ENCODE peak calls at places on chromosome 13, in ten cellular contexts. S is GM12865, M is thoracic aorta, R is epithelial cell of esophagus, E is astrocyte of the spinal cord, O is cardiac muscle cell, U is PC-3, F is dorsolateral prefrontal cortex, A is BJ, J is AG09319. P is an unnamed sample.

GRCh38 chr13:106117035-106117434 is 418.4 kb downstream of the EFNB2 start:
- DNase-seq in R (peak), F (no peak), A (peak), S (no peak), U (peak), J (peak), M (no peak), O (peak), E (peak), P (no peak)

GRCh38 chr13:95535243-95535642 is 17.3 kb upstream of the CLDN10 start:
- DNase-seq in J (no peak), U (peak), S (peak), E (peak), M (no peak), O (no peak), R (peak), F (no peak), A (no peak), P (no peak)

GRCh38 chr13:111652676-111653075 is 332.2 kb downstream of the TEX29 start:
- DNase-seq in U (no peak), S (no peak), O (no peak), E (no peak), R (no peak), A (no peak), F (no peak), M (no peak), J (no peak), P (no peak)

GRCh38 chr13:99265823-99266426 is 7.7 kb upstream of the GPR18 start:
- DNase-seq in S (peak), J (no peak), A (no peak), R (peak), E (peak), U (peak), F (no peak), O (peak), M (no peak), P (no peak)

GRCh38 chr13:35720690-35721554 is 244.4 kb upstream of the MAB21L1 start:
- DNase-seq in R (peak), O (peak), M (no peak), E (peak), A (no peak), J (no peak), U (peak), F (peak), S (peak), P (peak)

GRCh38 chr13:44801990-44802389 is 187.3 kb downstream of the NUFIP1 start:
- DNase-seq in A (peak), R (peak), E (peak), F (no peak), U (peak), O (peak), M (no peak), J (no peak), S (no peak), P (no peak)

GRCh38 chr13:109330941-109331340 is 455.4 kb downstream of the IRS2 start:
- DNase-seq in F (no peak), R (peak), J (no peak), S (no peak), E (peak), U (peak), O (no peak), M (no peak), A (no peak), P (no peak)

GRCh38 chr13:107043016-107043957 is 475.4 kb upstream of the ARGLU1 start:
- DNase-seq in S (no peak), J (no peak), E (peak), A (peak), O (no peak), M (no peak), R (no peak), F (no peak), U (no peak), P (no peak)

GRCh38 chr13:40558656-40559055 is 107.8 kb downstream of the FOXO1 start:
- DNase-seq in E (no peak), S (no peak), R (no peak), U (no peak), O (peak), A (no peak), J (no peak), F (no peak), M (no peak), P (no peak)

GRCh38 chr13:43495732-43496131 is 291.0 kb downstream of the ENOX1 start:
- DNase-seq in R (no peak), E (no peak), U (no peak), S (no peak), F (no peak), O (no peak), J (no peak), M (no peak), A (no peak), P (no peak)

GRCh38 chr13:93959796-93960533 is 519.5 kb downstream of the DCT start:
- DNase-seq in F (no peak), A (no peak), S (no peak), J (no peak), R (no peak), O (peak), E (no peak), M (no peak), U (peak), P (no peak)

GRCh38 chr13:23428183-23428528 is 5.3 kb downstream of the SACS start:
- DNase-seq in F (no peak), R (no peak), E (peak), U (no peak), O (peak), A (no peak), M (no peak), J (no peak), S (no peak), P (no peak)

GRCh38 chr13:42538996-42539395 is 35.0 kb upstream of the TNFSF11 start:
- DNase-seq in U (peak), F (no peak), R (no peak), A (no peak), J (no peak), M (no peak), S (no peak), O (no peak), E (no peak), P (no peak)

GRCh38 chr13:113471844-113472243 is 18.6 kb upstream of the ADPRHL1 start:
- DNase-seq in O (no peak), U (no peak), A (no peak), R (no peak), E (no peak), S (no peak), M (no peak), J (no peak), F (no peak), P (no peak)

GRCh38 chr13:34153428-34154180 is 335.7 kb downstream of the RFC3 start:
- DNase-seq in O (peak), M (no peak), J (no peak), R (no peak), E (no peak), S (no peak), A (no peak), F (no peak), U (no peak), P (no peak)

GRCh38 chr13:114067886-114068722 is 64.3 kb downstream of the RASA3 start:
- DNase-seq in O (no peak), F (no peak), A (no peak), R (no peak), S (peak), M (no peak), E (no peak), U (no peak), J (no peak), P (no peak)

GRCh38 chr13:25137624-25137892 is 34.5 kb downstream of the AMER2 start:
- DNase-seq in M (no peak), O (no peak), E (no peak), R (no peak), S (no peak), J (no peak), A (no peak), U (no peak), F (no peak), P (no peak)

GRCh38 chr13:43648733-43649132 is 138.0 kb downstream of the ENOX1 start:
- DNase-seq in U (no peak), R (no peak), M (no peak), E (no peak), A (no peak), F (no peak), J (no peak), O (peak), S (no peak), P (no peak)

GRCh38 chr13:100213576-100213975 is 124.7 kb downstream of the PCCA start:
- DNase-seq in E (no peak), J (no peak), A (no peak), U (no peak), R (peak), S (no peak), M (no peak), F (no peak), O (no peak), P (no peak)

GRCh38 chr13:42875448-42876269 is 94.3 kb downstream of the FAM216B start:
- DNase-seq in A (no peak), M (no peak), U (no peak), S (peak), O (peak), J (no peak), E (peak), R (no peak), F (no peak), P (no peak)

GRCh38 chr13:42574011-42574410 is at the start of gene TNFSF11:
- DNase-seq in R (peak), S (no peak), U (no peak), A (no peak), J (no peak), M (no peak), E (no peak), O (peak), F (no peak), P (no peak)

GRCh38 chr13:50340566-50341287 is 325.5 kb downstream of the KCNRG start:
- DNase-seq in U (no peak), R (no peak), J (no peak), F (no peak), S (no peak), A (no peak), M (no peak), E (no peak), O (no peak), P (no peak)

GRCh38 chr13:114110091-114110829 is 22.2 kb downstream of the RASA3 start:
- DNase-seq in F (no peak), U (no peak), M (no peak), J (no peak), S (peak), A (no peak), R (no peak), E (peak), O (no peak), P (no peak)

GRCh38 chr13:114059946-114060860 is 72.2 kb downstream of the RASA3 start:
- DNase-seq in R (no peak), U (no peak), M (no peak), F (no peak), E (no peak), J (no peak), A (no peak), S (no peak), O (no peak), P (no peak)

GRCh38 chr13:33379597-33379996 is 94.0 kb upstream of the STARD13 start:
- DNase-seq in A (no peak), J (no peak), O (no peak), M (no peak), F (no peak), E (no peak), U (no peak), R (no peak), S (peak), P (no peak)

GRCh38 chr13:24618219-24618955 is 61.8 kb upstream of the ATP12A start:
- DNase-seq in O (no peak), E (no peak), A (no peak), M (no peak), F (no peak), R (no peak), U (no peak), S (peak), J (no peak), P (no peak)

GRCh38 chr13:113551081-113552000 is 33.2 kb upstream of the TFDP1 start:
- DNase-seq in M (no peak), U (no peak), F (peak), S (no peak), R (no peak), A (no peak), E (no peak), O (no peak), J (no peak), P (no peak)

GRCh38 chr13:73591861-73592260 is 533.1 kb downstream of the KLF5 start:
- DNase-seq in F (no peak), E (no peak), A (no peak), O (no peak), M (no peak), J (no peak), U (no peak), R (no peak), S (no peak), P (no peak)

GRCh38 chr13:106916329-106916728 is 348.4 kb upstream of the ARGLU1 start:
- DNase-seq in J (no peak), A (peak), E (no peak), F (no peak), S (no peak), M (no peak), R (no peak), O (peak), U (no peak), P (no peak)

GRCh38 chr13:55534306-55534705 is 1606.4 kb upstream of the PRR20A start:
- DNase-seq in U (no peak), A (no peak), J (no peak), F (no peak), O (no peak), S (no peak), M (no peak), E (no peak), R (no peak), P (no peak)

GRCh38 chr13:48873081-48873480 is 102.6 kb upstream of the FNDC3A start:
- DNase-seq in S (no peak), U (no peak), J (no peak), E (no peak), M (no peak), F (no peak), A (no peak), O (no peak), R (no peak), P (no peak)

GRCh38 chr13:99555149-99555548 is 53.9 kb downstream of the TM9SF2 start:
- DNase-seq in E (no peak), R (no peak), F (no peak), U (no peak), J (no peak), M (no peak), S (no peak), O (no peak), A (no peak), P (no peak)

GRCh38 chr13:86554066-86554465 is 754.8 kb upstream of the SLITRK6 start:
- DNase-seq in U (no peak), E (no peak), S (no peak), R (no peak), J (no peak), F (no peak), A (no peak), O (no peak), M (no peak), P (no peak)

GRCh38 chr13:99374994-99375805 is 68.0 kb upstream of the GPR183 start:
- DNase-seq in O (no peak), F (no peak), E (no peak), A (no peak), J (no peak), U (no peak), S (peak), R (no peak), M (no peak), P (no peak)

DNA sequence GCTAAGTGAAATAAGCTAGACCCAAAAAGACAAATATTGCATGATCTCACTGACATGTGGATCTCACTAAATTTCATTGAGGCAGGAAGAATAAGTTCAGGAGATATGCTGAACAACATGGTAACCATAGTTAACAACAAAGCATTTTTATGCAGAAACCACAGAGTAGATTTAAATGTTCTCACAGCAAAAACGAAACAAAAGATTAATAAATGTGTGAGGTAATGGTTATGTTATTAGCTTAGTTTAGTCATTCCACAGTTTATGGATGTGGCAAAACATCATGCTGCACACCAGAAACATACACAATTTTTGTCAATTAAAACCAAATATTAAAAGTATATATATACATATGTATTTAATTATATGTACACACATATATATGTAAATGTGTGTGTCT is 765.8 kb downstream of the SLITRK5 start:
- DNase-seq in M (no peak), E (no peak), O (no peak), A (no peak), U (no peak), R (no peak), F (no peak), S (no peak), J (no peak), P (no peak)
- TF ChIP-seq CTCF in M (no peak), E (no peak), O (no peak), A (no peak), U (no peak), R (no peak), F (no peak), S (no peak), J (no peak), P (no peak)

GRCh38 chr13:47628666-47629065 is 372.4 kb downstream of the SUCLA2 start:
- DNase-seq in U (peak), J (no peak), M (no peak), F (no peak), A (peak), O (no peak), R (peak), E (peak), S (no peak), P (no peak)
- TF ChIP-seq CTCF in U (no peak), J (no peak), M (no peak), F (no peak), A (no peak), O (no peak), R (no peak), E (no peak), S (no peak), P (no peak)

GRCh38 chr13:104571161-104571889 is 1505.1 kb upstream of the SLC10A2 start:
- DNase-seq in R (peak), E (peak), S (peak), A (peak), U (peak), M (peak), F (peak), O (peak), J (no peak), P (peak)

GRCh38 chr13:104565888-104566287 is 1499.7 kb upstream of the SLC10A2 start:
- DNase-seq in F (no peak), O (no peak), J (no peak), M (no peak), U (no peak), E (no peak), A (no peak), S (no peak), R (no peak), P (no peak)

GRCh38 chr13:104577029-104577820 is 1511.0 kb upstream of the SLC10A2 start:
- DNase-seq in R (peak), A (no peak), M (no peak), F (no peak), O (peak), J (no peak), E (no peak), S (no peak), U (no peak), P (no peak)

GRCh38 chr13:104567114-104567513 is 1500.9 kb upstream of the SLC10A2 start:
- DNase-seq in F (no peak), M (no peak), O (no peak), U (no peak), E (no peak), A (no peak), S (no peak), R (no peak), J (no peak), P (no peak)

GRCh38 chr13:104571890-104572229 is 1505.6 kb upstream of the SLC10A2 start:
- DNase-seq in J (no peak), U (no peak), R (no peak), F (no peak), S (no peak), M (no peak), E (no peak), A (no peak), O (no peak), P (no peak)
- TF ChIP-seq CTCF in J (no peak), U (no peak), R (no peak), F (no peak), S (no peak), M (no peak), E (no peak), A (no peak), O (no peak), P (no peak)

GRCh38 chr13:60335531-60335930 is 61.5 kb upstream of the TDRD3 start:
- DNase-seq in R (peak), E (peak), O (peak), S (no peak), F (no peak), M (no peak), A (no peak), J (no peak), U (peak), P (no peak)
- TF ChIP-seq CTCF in R (no peak), E (peak), O (peak), S (peak), F (peak), M (peak), A (peak), J (peak), U (peak), P (peak)

GRCh38 chr13:110644892-110645521 is 29.7 kb downstream of the NAXD start:
- DNase-seq in E (peak), S (peak), O (peak), A (no peak), U (peak), M (no peak), F (peak), J (peak), R (peak), P (peak)
- TF ChIP-seq CTCF in E (peak), S (peak), O (peak), A (peak), U (peak), M (no peak), F (peak), J (no peak), R (peak), P (peak)

GRCh38 chr13:19957320-19958118 is 1.0 kb upstream of the ZMYM2 start:
- DNase-seq in U (peak), E (peak), S (peak), F (peak), J (no peak), R (peak), A (no peak), M (peak), O (peak), P (peak)
- TF ChIP-seq CTCF in U (peak), E (peak), S (peak), F (peak), J (peak), R (peak), A (peak), M (peak), O (peak), P (peak)

DNA sequence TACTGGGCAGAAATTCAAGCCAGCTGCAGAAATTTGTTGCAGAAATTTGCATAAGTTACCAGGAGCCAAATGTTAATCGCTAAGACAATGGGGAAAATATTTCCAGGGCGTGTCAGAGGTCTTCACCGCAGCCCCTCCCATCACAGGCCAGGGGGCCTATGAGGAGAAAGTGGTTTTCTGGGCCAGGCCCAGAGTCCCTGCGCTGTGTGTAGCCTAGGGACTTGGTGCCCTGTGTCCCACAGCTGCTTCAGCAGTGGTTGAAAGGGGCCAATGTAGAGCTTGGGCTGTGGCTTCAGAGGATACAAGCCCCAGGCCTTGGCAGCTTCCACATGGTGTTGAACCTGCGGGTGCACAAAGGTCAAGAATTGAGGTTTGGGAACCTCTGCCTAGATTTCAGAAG is 278.9 kb upstream of the PCDH9 start:
- DNase-seq in M (no peak), U (no peak), A (no peak), O (no peak), J (no peak), R (no peak), S (no peak), F (no peak), E (no peak), P (no peak)
- TF ChIP-seq CTCF in M (no peak), U (no peak), A (no peak), O (no peak), J (no peak), R (no peak), S (no peak), F (no peak), E (no peak), P (no peak)